ENCODE peak calls at places on chromosomes 2 and 18, in six cellular contexts. N is HCT116, P is GM12878, M is K562, V is GM23338, A is H1. X is an unnamed sample. For H3K4me1, the result is how much of the 10 kb centered on the place peaks cover.

GRCh38 chr2:220811115-220811514 is 761.0 kb downstream of the EPHA4 start:
- DNase-seq in P (no peak), N (no peak), M (no peak), V (no peak), A (no peak), X (no peak)

GRCh38 chr2:41527525-41528323 is 520.1 kb upstream of the PKDCC start:
- DNase-seq in V (no peak), M (no peak), P (no peak), A (no peak), N (no peak), X (no peak)

GRCh38 chr2:75130171-75130570 is 69.1 kb downstream of the TACR1 start:
- DNase-seq in P (no peak), V (peak), M (no peak), A (no peak), N (no peak), X (no peak)

GRCh38 chr2:48528431-48528830 is 1.5 kb upstream of the STON1 start:
- DNase-seq in M (no peak), A (no peak), N (no peak), P (no peak), V (no peak), X (no peak)

GRCh38 chr2:129737660-129738527 is 241.6 kb upstream of the RAB6C start:
- DNase-seq in V (no peak), N (no peak), M (no peak), P (no peak), A (no peak), X (no peak)

GRCh38 chr18:79987566-79987965 is 797 bp downstream of the TXNL4A start:
- DNase-seq in A (no peak), P (no peak), N (no peak), M (no peak), V (no peak), X (no peak)

GRCh38 chr18:8029061-8029460 is 461.9 kb downstream of the PTPRM start:
- DNase-seq in P (no peak), V (peak), A (peak), N (no peak), M (no peak), X (no peak)

GRCh38 chr2:221791840-221792239 is 219.7 kb upstream of the EPHA4 start:
- DNase-seq in M (no peak), A (no peak), V (no peak), P (no peak), N (no peak), X (no peak)

GRCh38 chr18:57833441-57834101 is 30.5 kb upstream of the ATP8B1 start:
- DNase-seq in M (peak), V (peak), P (peak), N (no peak), A (no peak), X (no peak)

GRCh38 chr2:209771474-209772292 is at the start of gene UNC80:
- DNase-seq in N (no peak), P (no peak), M (peak), A (peak), V (peak), X (peak)

GRCh38 chr18:78975699-78976098 is 3.9 kb upstream of the SALL3 start:
- DNase-seq in M (no peak), A (no peak), P (no peak), V (no peak), N (no peak), X (no peak)

GRCh38 chr2:149399934-149400615 is 69.7 kb downstream of the LYPD6 start:
- DNase-seq in N (no peak), A (no peak), V (no peak), P (no peak), M (no peak), X (no peak)

GRCh38 chr2:107337209-107337898 is 451.4 kb upstream of the ST6GAL2 start:
- DNase-seq in V (no peak), M (no peak), P (no peak), N (no peak), A (no peak), X (no peak)

DNA sequence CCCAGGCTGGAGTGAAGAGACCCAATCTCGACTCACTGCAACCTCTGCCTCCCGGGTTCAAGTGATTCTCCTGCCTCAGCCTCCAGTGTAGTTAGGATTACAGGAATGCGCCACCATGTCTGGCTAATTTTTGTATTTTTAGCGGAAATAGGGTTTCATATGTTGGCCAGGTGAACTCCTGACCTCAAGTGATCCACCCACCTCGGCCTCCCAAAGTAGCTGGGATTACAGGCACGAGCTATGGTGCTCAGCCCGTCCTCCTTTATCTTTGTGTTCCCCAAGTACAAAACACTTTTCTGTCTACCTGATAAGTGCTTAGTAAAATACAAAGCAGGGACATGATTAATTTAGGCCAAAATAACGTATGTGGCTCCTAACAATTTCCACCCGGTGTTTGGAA is 91.2 kb upstream of the STK17B start:
- DNase-seq in A (no peak), N (no peak), M (no peak), P (no peak), V (no peak), X (no peak)
- H3K4me3 ChIP-seq in A (no peak), N (no peak), M (no peak), P (peak), V (no peak), X (no peak)

GRCh38 chr2:217904614-217904965 is 98.2 kb downstream of the TNS1 start:
- DNase-seq in M (no peak), N (no peak), P (no peak), V (no peak), A (no peak), X (no peak)
- H3K4me1 ChIP-seq in M (under half), N (under half), P (under half), V (under half), A (under half), X (half or more)

DNA sequence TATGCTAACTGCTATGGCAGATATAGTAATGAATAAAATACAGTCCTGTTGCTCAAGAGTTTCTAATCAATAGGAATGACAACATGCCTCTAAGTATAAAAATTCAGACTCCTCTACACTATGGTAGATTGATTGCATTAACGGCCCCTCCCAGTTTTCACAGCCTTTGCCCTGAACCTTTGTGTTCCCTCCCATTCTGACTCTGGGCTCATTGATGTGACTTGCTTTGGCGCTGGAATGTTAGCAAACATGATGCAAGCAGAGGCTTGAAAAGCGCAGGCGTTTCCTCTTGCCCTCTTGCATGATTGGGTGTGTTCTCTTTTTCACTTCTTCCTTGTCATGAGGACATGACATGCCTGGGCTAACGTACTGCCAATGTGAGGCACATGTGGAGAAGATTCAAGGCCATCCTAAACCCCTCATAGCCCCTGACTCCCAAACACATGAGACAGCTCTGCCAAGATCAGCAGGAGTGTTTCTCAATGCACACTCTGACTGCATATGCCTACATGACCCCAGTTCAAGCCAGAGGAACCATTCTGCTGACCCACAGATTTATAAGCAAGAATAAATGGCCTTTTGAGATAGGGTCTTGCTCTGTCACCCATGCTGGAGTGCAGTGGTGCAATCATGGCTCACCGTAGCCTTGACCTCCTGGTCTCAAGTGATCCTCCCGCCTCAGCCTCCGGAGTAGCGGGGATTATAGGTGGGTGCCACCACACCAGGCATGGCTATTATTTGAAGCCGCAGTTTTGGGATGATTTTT is 49.7 kb upstream of the CD28 start:
- DNase-seq in M (no peak), N (no peak), V (peak), P (no peak), A (no peak), X (no peak)
- TF ChIP-seq POLR2AphosphoS5 in M (no peak), N (no peak), V (no peak), P (no peak), A (no peak), X (no peak)

GRCh38 chr2:105144941-105145300 is 96.6 kb upstream of the GPR45 start:
- DNase-seq in N (no peak), M (no peak), P (no peak), V (no peak), A (no peak), X (no peak)
- H3K4me3 ChIP-seq in N (no peak), M (no peak), P (no peak), V (peak), A (peak), X (no peak)

DNA sequence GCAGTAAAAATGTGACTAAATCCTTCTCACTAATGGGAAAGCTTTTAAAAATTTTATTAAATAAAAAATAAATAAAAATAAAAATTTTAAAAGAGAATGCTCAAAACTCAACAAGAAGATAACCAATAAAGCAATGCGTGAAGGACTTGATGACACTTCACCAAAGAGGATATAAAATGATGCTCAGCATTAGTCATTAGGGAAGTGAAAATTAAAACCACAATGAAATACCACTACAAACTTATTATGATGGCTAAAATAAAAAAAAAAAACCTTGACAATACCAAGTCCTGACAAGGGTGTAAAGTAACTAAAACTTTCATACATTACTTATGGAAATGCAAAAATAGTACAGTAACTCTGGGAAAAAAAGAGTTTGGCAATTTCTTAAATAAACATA is 3.3 kb upstream of the WDR75 start:
- DNase-seq in M (no peak), V (no peak), A (no peak), N (no peak), P (no peak), X (no peak)
- H3K4me1 ChIP-seq in M (under half), V (under half), A (under half), N (under half), P (under half), X (under half)

GRCh38 chr2:234206738-234207137 is 156.2 kb downstream of the SPP2 start:
- DNase-seq in M (no peak), N (no peak), V (no peak), A (no peak), P (no peak), X (no peak)

GRCh38 chr2:234204480-234204879 is 154.0 kb downstream of the SPP2 start:
- DNase-seq in V (no peak), N (no peak), P (no peak), M (no peak), A (no peak), X (no peak)

GRCh38 chr2:234202601-234203000 is 152.1 kb downstream of the SPP2 start:
- DNase-seq in M (no peak), N (no peak), V (no peak), P (no peak), A (no peak), X (no peak)

GRCh38 chr2:234198976-234199375 is 148.5 kb downstream of the SPP2 start:
- DNase-seq in N (no peak), A (no peak), P (no peak), M (no peak), V (no peak), X (no peak)

GRCh38 chr2:234203135-234203984 is 152.9 kb downstream of the SPP2 start:
- DNase-seq in N (peak), V (no peak), A (no peak), P (no peak), M (no peak), X (no peak)
- TF ChIP-seq POLR2AphosphoS5 in N (peak), V (no peak), A (no peak), P (no peak), M (no peak), X (no peak)

GRCh38 chr2:86617738-86618137 is 5.9 kb downstream of the RNF103 start:
- DNase-seq in A (no peak), M (no peak), V (no peak), P (no peak), N (no peak), X (no peak)
- H3K4me3 ChIP-seq in A (no peak), M (no peak), V (no peak), P (no peak), N (no peak), X (no peak)

GRCh38 chr2:70247364-70248144 is 874 bp downstream of the TIA1 start:
- DNase-seq in P (no peak), A (no peak), M (no peak), V (no peak), N (no peak), X (no peak)

GRCh38 chr2:70243804-70244584 is 4.4 kb downstream of the TIA1 start:
- DNase-seq in M (peak), A (no peak), P (no peak), N (no peak), V (no peak), X (no peak)

GRCh38 chr2:70240599-70240998 is 7.8 kb downstream of the TIA1 start:
- DNase-seq in P (no peak), M (no peak), V (no peak), N (no peak), A (no peak), X (no peak)

GRCh38 chr2:70241338-70241737 is 7.1 kb downstream of the TIA1 start:
- DNase-seq in V (no peak), N (no peak), A (no peak), P (no peak), M (no peak), X (no peak)

GRCh38 chr2:70242552-70242951 is 5.9 kb downstream of the TIA1 start:
- DNase-seq in P (no peak), M (no peak), N (no peak), V (peak), A (no peak), X (no peak)
- H3K4me1 ChIP-seq in P (under half), M (under half), N (under half), V (under half), A (under half), X (half or more)

X was measured in spleen.